ENCODE peak calls at places on chromosomes 5 and 9, in nine cellular contexts. U, H, Q, V, A, S, T, L and Y are unnamed samples.
A peak's percentile ranks its signal among the peaks of the same experiment; 100 is the strongest.

GRCh38 chr5:170333161-170333909 is 35.8 kb upstream of the LCP2 start:
- DNase-seq in U (no peak), H (no peak), Q (no peak), V (no peak), A (peak; percentile 63), S (no peak), T (no peak), L (no peak), Y (no peak)

GRCh38 chr9:20646656-20647055 is 24.4 kb upstream of the MLLT3 start:
- DNase-seq in U (no peak), H (no peak), Q (no peak), V (no peak), A (no peak), S (no peak), T (no peak), L (no peak), Y (no peak)

GRCh38 chr9:121612511-121612998 is 38.9 kb upstream of the DAB2IP start:
- DNase-seq in U (no peak), H (no peak), Q (no peak), V (no peak), A (no peak), S (peak; percentile 69), T (no peak), L (no peak), Y (no peak)

GRCh38 chr5:35081134-35081533 is 33.4 kb upstream of the AGXT2 start:
- DNase-seq in U (no peak), H (no peak), Q (no peak), V (no peak), A (no peak), S (no peak), T (no peak), L (no peak), Y (no peak)

GRCh38 chr9:88973281-88974045 is 17.8 kb upstream of the S1PR3 start:
- DNase-seq in U (no peak), H (no peak), Q (no peak), V (no peak), A (no peak), S (no peak), T (no peak), L (no peak), Y (no peak)

GRCh38 chr9:86751207-86751606 is 196.1 kb downstream of the GAS1 start:
- DNase-seq in U (peak; percentile 27), H (no peak), Q (no peak), V (no peak), A (no peak), S (no peak), T (peak; percentile 20), L (no peak), Y (no peak)

GRCh38 chr9:22141906-22142305 is 132.8 kb upstream of the CDKN2B start:
- DNase-seq in U (peak; percentile 18), H (peak; percentile 52), Q (no peak), V (peak; percentile 53), A (no peak), S (no peak), T (no peak), L (no peak), Y (no peak)

GRCh38 chr5:135398160-135398854 is 724 bp downstream of the MACROH2A1 start:
- DNase-seq in U (no peak), H (peak; percentile 77), Q (no peak), V (peak; percentile 55), A (peak; percentile 36), S (peak; percentile 77), T (no peak), L (no peak), Y (peak; percentile 82)

GRCh38 chr5:142881076-142881466 is 110.9 kb downstream of the ARHGAP26 start:
- DNase-seq in U (peak; percentile 91), H (no peak), Q (no peak), V (no peak), A (no peak), S (no peak), T (no peak), L (no peak), Y (no peak)

GRCh38 chr9:121650220-121651013 is 1.0 kb upstream of the DAB2IP start:
- DNase-seq in U (peak; percentile 56), H (peak; percentile 56), Q (peak; percentile 62), V (peak; percentile 67), A (no peak), S (peak; percentile 69), T (peak; percentile 33), L (peak; percentile 71), Y (peak; percentile 92)

GRCh38 chr9:933356-933755 is 43.1 kb upstream of the DMRT3 start:
- DNase-seq in U (no peak), H (no peak), Q (no peak), V (no peak), A (no peak), S (no peak), T (no peak), L (no peak), Y (no peak)

GRCh38 chr9:126538550-126538949 is 75.2 kb upstream of the LMX1B start:
- DNase-seq in U (no peak), H (no peak), Q (no peak), V (no peak), A (no peak), S (no peak), T (no peak), L (no peak), Y (no peak)

GRCh38 chr9:83403864-83404263 is 134.3 kb downstream of the FRMD3 start:
- DNase-seq in U (no peak), H (no peak), Q (no peak), V (no peak), A (no peak), S (no peak), T (no peak), L (no peak), Y (no peak)

GRCh38 chr9:38196721-38197120 is 127.7 kb upstream of the SHB start:
- DNase-seq in U (no peak), H (no peak), Q (no peak), V (no peak), A (no peak), S (no peak), T (no peak), L (no peak), Y (no peak)

GRCh38 chr5:3828761-3829160 is 233.1 kb downstream of the IRX1 start:
- DNase-seq in U (no peak), H (no peak), Q (no peak), V (no peak), A (no peak), S (no peak), T (no peak), L (no peak), Y (no peak)

GRCh38 chr9:96413312-96414221 is 4.6 kb downstream of the ZNF367 start:
- DNase-seq in U (no peak), H (no peak), Q (no peak), V (no peak), A (no peak), S (no peak), T (no peak), L (no peak), Y (no peak)

GRCh38 chr9:15138357-15138686 is 168.7 kb downstream of the TTC39B start:
- DNase-seq in U (no peak), H (no peak), Q (no peak), V (no peak), A (no peak), S (no peak), T (no peak), L (no peak), Y (no peak)

GRCh38 chr9:98083059-98083458 is 26.5 kb downstream of the NANS start:
- DNase-seq in U (peak; percentile 46), H (no peak), Q (no peak), V (no peak), A (no peak), S (no peak), T (no peak), L (no peak), Y (no peak)

GRCh38 chr5:128318691-128319090 is 219.4 kb downstream of the FBN2 start:
- DNase-seq in U (no peak), H (no peak), Q (no peak), V (no peak), A (no peak), S (no peak), T (no peak), L (no peak), Y (no peak)

GRCh38 chr9:69180670-69181069 is 6.6 kb downstream of the TJP2 start:
- DNase-seq in U (peak; percentile 99), H (peak; percentile 79), Q (peak; percentile 87), V (no peak), A (peak; percentile 48), S (peak; percentile 81), T (no peak), L (no peak), Y (no peak)

GRCh38 chr5:151155777-151156731 is 1.5 kb downstream of the ANXA6 start:
- DNase-seq in U (peak; percentile 68), H (no peak), Q (peak; percentile 54), V (peak; percentile 54), A (no peak), S (no peak), T (no peak), L (no peak), Y (peak; percentile 83)

GRCh38 chr5:34858798-34859197 is 19.8 kb downstream of the TTC23L start:
- DNase-seq in U (no peak), H (no peak), Q (no peak), V (no peak), A (no peak), S (no peak), T (no peak), L (no peak), Y (no peak)

GRCh38 chr5:65760504-65761275 is 38.7 kb downstream of the NLN start:
- DNase-seq in U (peak; percentile 13), H (peak; percentile 30), Q (peak; percentile 22), V (no peak), A (peak; percentile 47), S (no peak), T (no peak), L (no peak), Y (no peak)

GRCh38 chr9:126343271-126343700 is 16.7 kb downstream of the MVB12B start:
- DNase-seq in U (no peak), H (no peak), Q (no peak), V (no peak), A (no peak), S (no peak), T (no peak), L (no peak), Y (no peak)

GRCh38 chr5:120375248-120375647 is 88.9 kb upstream of the PRR16 start:
- DNase-seq in U (no peak), H (no peak), Q (no peak), V (no peak), A (no peak), S (no peak), T (no peak), L (no peak), Y (no peak)

GRCh38 chr5:53446908-53447307 is 33.5 kb upstream of the FST start:
- DNase-seq in U (peak; percentile 28), H (no peak), Q (no peak), V (no peak), A (no peak), S (no peak), T (no peak), L (no peak), Y (no peak)

GRCh38 chr5:109413463-109413862 is 3.7 kb upstream of the PJA2 start:
- DNase-seq in U (peak; percentile 58), H (peak; percentile 45), Q (no peak), V (peak; percentile 49), A (no peak), S (no peak), T (no peak), L (no peak), Y (peak; percentile 55)

GRCh38 chr9:33350310-33350709 is 52.1 kb downstream of the AQP7 start:
- DNase-seq in U (peak; percentile 95), H (no peak), Q (no peak), V (no peak), A (no peak), S (no peak), T (no peak), L (no peak), Y (no peak)

GRCh38 chr5:137758719-137759312 is 4.7 kb upstream of the HNRNPA0 start:
- DNase-seq in U (no peak), H (no peak), Q (no peak), V (no peak), A (no peak), S (no peak), T (no peak), L (no peak), Y (no peak)

GRCh38 chr5:170861855-170862766 is at the start of gene RANBP17:
- DNase-seq in U (peak; percentile 67), H (peak; percentile 92), Q (peak; percentile 80), V (peak; percentile 43), A (no peak), S (peak; percentile 49), T (peak; percentile 46), L (peak; percentile 48), Y (peak; percentile 81)

GRCh38 chr5:138037271-138037670 is 4.4 kb upstream of the FAM13B start:
- DNase-seq in U (no peak), H (no peak), Q (no peak), V (no peak), A (no peak), S (no peak), T (no peak), L (no peak), Y (no peak)